ENCODE peak calls at places on chromosomes 1 and 21, in four cellular contexts. A is body of pancreas, G is sciatic nerve, E is lower lobe of right lung. R is an unnamed sample.

GRCh38 chr21:29205009-29205408 is 74.6 kb downstream of the MAP3K7CL start:
- ATAC-seq in E (no peak), G (no peak), A (no peak), R (no peak)

GRCh38 chr21:44854664-44855446 is 18.6 kb downstream of the PTTG1IP start:
- ATAC-seq in G (no peak), E (no peak), A (no peak), R (no peak)

GRCh38 chr1:118209648-118210047 is 24.6 kb upstream of the SPAG17 start:
- ATAC-seq in G (no peak), E (no peak), A (no peak), R (no peak)

GRCh38 chr1:117436528-117436927 is 69.3 kb downstream of the MAN1A2 start:
- ATAC-seq in A (no peak), G (no peak), E (no peak), R (no peak)

GRCh38 chr1:146022403-146023127 is 1.0 kb upstream of the HJV start:
- ATAC-seq in E (no peak), A (no peak), G (no peak), R (no peak)

GRCh38 chr1:99051611-99052283 is 47.1 kb upstream of the PLPPR5 start:
- ATAC-seq in G (no peak), A (no peak), E (peak), R (no peak)

GRCh38 chr21:41133896-41134522 is 34.0 kb upstream of the BACE2 start:
- ATAC-seq in A (no peak), G (peak), E (peak), R (peak)

GRCh38 chr1:186446138-186446537 is 14.8 kb downstream of the PDC start:
- ATAC-seq in G (no peak), A (no peak), E (no peak), R (no peak)

GRCh38 chr1:22971161-22972062 is 1.3 kb downstream of the LACTBL1 start:
- ATAC-seq in A (no peak), E (no peak), G (no peak), R (no peak)

GRCh38 chr1:209900734-209901133 is 37.3 kb upstream of the SYT14 start:
- ATAC-seq in G (no peak), E (no peak), A (no peak), R (no peak)

GRCh38 chr1:47569681-47570470 is 132.0 kb downstream of the FOXD2 start:
- ATAC-seq in A (peak), G (peak), E (peak), R (peak)

GRCh38 chr1:6935379-6936307 is 150.4 kb downstream of the CAMTA1 start:
- ATAC-seq in A (no peak), E (no peak), G (peak), R (no peak)

GRCh38 chr21:23858878-23859277 is 1748.4 kb downstream of the MRPL39 start:
- ATAC-seq in G (no peak), A (no peak), E (no peak), R (no peak)

GRCh38 chr1:6111571-6111970 is 65.9 kb downstream of the KCNAB2 start:
- ATAC-seq in G (no peak), E (peak), A (no peak), R (no peak)

GRCh38 chr1:200959341-200959985 is 64.1 kb downstream of the KIF21B start:
- ATAC-seq in A (no peak), E (no peak), G (no peak), R (no peak)

GRCh38 chr1:230250676-230251075 is 175.5 kb downstream of the PGBD5 start:
- ATAC-seq in G (no peak), A (no peak), E (no peak), R (no peak)

GRCh38 chr1:209354111-209354839 is 229.2 kb upstream of the CAMK1G start:
- ATAC-seq in G (peak), E (peak), A (peak), R (peak)

GRCh38 chr21:29181799-29182470 is 51.5 kb downstream of the MAP3K7CL start:
- ATAC-seq in A (peak), E (peak), G (peak), R (peak)

GRCh38 chr1:204980870-204981405 is 62.1 kb upstream of the CNTN2 start:
- ATAC-seq in A (no peak), G (no peak), E (no peak), R (no peak)

GRCh38 chr1:245306628-245307410 is 152.0 kb downstream of the KIF26B start:
- ATAC-seq in A (no peak), E (no peak), G (no peak), R (no peak)

GRCh38 chr1:56461158-56462127 is 117.9 kb downstream of the PLPP3 start:
- ATAC-seq in A (no peak), E (no peak), G (peak), R (no peak)

GRCh38 chr1:158434755-158435154 is 8.7 kb upstream of the OR10K2 start:
- ATAC-seq in E (no peak), A (no peak), G (no peak), R (no peak)

GRCh38 chr1:153553691-153554608 is 4.9 kb upstream of the S100A3 start:
- ATAC-seq in G (no peak), A (peak), E (no peak), R (peak)

GRCh38 chr1:228256626-228257375 is 49.0 kb downstream of the OBSCN start:
- ATAC-seq in A (no peak), G (no peak), E (no peak), R (no peak)

R was measured in gastroesophageal sphincter.